ENCODE peak calls at places on chromosomes 13 and 19, in ten cellular contexts. One of them, this sample, is unnamed.

GRCh38 chr19:31214086-31214485 is 135.2 kb downstream of the TSHZ3 start:
- DNase-seq in tibial nerve: peak; percentile 27
- DNase-seq in brain microvascular endothelial cell: peak; percentile 99
- DNase-seq in epithelial cell of proximal tubule: peak; percentile 84
- DNase-seq in prostate gland: peak; percentile 38
- DNase-seq in right lobe of liver: no peak
- DNase-seq in tibial artery: peak; percentile 59
- DNase-seq in fibroblast of pulmonary artery: peak; percentile 99
- DNase-seq in heart right ventricle: peak; percentile 41
- DNase-seq in Peyer's patch: peak; percentile 51
- DNase-seq in this sample: peak; percentile 99

GRCh38 chr13:24115671-24116070 is 44.8 kb upstream of the SPATA13 start:
- DNase-seq in tibial nerve: no peak
- DNase-seq in brain microvascular endothelial cell: no peak
- DNase-seq in epithelial cell of proximal tubule: no peak
- DNase-seq in prostate gland: no peak
- DNase-seq in right lobe of liver: no peak
- DNase-seq in tibial artery: no peak
- DNase-seq in fibroblast of pulmonary artery: no peak
- DNase-seq in heart right ventricle: no peak
- DNase-seq in Peyer's patch: no peak
- DNase-seq in this sample: no peak

GRCh38 chr13:114279770-114280169 is 1.6 kb upstream of the UPF3A start:
- DNase-seq in tibial nerve: no peak
- DNase-seq in brain microvascular endothelial cell: no peak
- DNase-seq in epithelial cell of proximal tubule: no peak
- DNase-seq in prostate gland: no peak
- DNase-seq in right lobe of liver: no peak
- DNase-seq in tibial artery: no peak
- DNase-seq in fibroblast of pulmonary artery: no peak
- DNase-seq in heart right ventricle: no peak
- DNase-seq in Peyer's patch: no peak
- DNase-seq in this sample: no peak

GRCh38 chr19:55088543-55089265 is 13.0 kb downstream of the EPS8L1 start:
- DNase-seq in tibial nerve: peak; percentile 86
- DNase-seq in brain microvascular endothelial cell: peak; percentile 66
- DNase-seq in epithelial cell of proximal tubule: no peak
- DNase-seq in prostate gland: peak; percentile 41
- DNase-seq in right lobe of liver: no peak
- DNase-seq in tibial artery: peak; percentile 68
- DNase-seq in fibroblast of pulmonary artery: peak; percentile 66
- DNase-seq in heart right ventricle: peak; percentile 77
- DNase-seq in Peyer's patch: peak; percentile 83
- DNase-seq in this sample: peak; percentile 59

GRCh38 chr19:57887195-57887941 is 1.5 kb downstream of the ZNF814 start:
- DNase-seq in tibial nerve: no peak
- DNase-seq in brain microvascular endothelial cell: no peak
- DNase-seq in epithelial cell of proximal tubule: no peak
- DNase-seq in prostate gland: no peak
- DNase-seq in right lobe of liver: no peak
- DNase-seq in tibial artery: no peak
- DNase-seq in fibroblast of pulmonary artery: peak; percentile 48
- DNase-seq in heart right ventricle: no peak
- DNase-seq in Peyer's patch: no peak
- DNase-seq in this sample: peak; percentile 76

GRCh38 chr19:46601318-46602224 is at the start of gene CALM3:
- DNase-seq in tibial nerve: no peak
- DNase-seq in brain microvascular endothelial cell: no peak
- DNase-seq in epithelial cell of proximal tubule: no peak
- DNase-seq in prostate gland: no peak
- DNase-seq in right lobe of liver: peak; percentile 51
- DNase-seq in tibial artery: no peak
- DNase-seq in fibroblast of pulmonary artery: no peak
- DNase-seq in heart right ventricle: no peak
- DNase-seq in Peyer's patch: peak; percentile 59
- DNase-seq in this sample: no peak

GRCh38 chr19:19528721-19529490 is at the start of gene YJEFN3:
- DNase-seq in tibial nerve: no peak
- DNase-seq in brain microvascular endothelial cell: peak; percentile 33
- DNase-seq in epithelial cell of proximal tubule: no peak
- DNase-seq in prostate gland: no peak
- DNase-seq in right lobe of liver: no peak
- DNase-seq in tibial artery: no peak
- DNase-seq in fibroblast of pulmonary artery: no peak
- DNase-seq in heart right ventricle: no peak
- DNase-seq in Peyer's patch: no peak
- DNase-seq in this sample: peak; percentile 26

GRCh38 chr19:42290523-42291436 is 11.2 kb upstream of the PRR19 start:
- DNase-seq in tibial nerve: no peak
- DNase-seq in brain microvascular endothelial cell: no peak
- DNase-seq in epithelial cell of proximal tubule: no peak
- DNase-seq in prostate gland: no peak
- DNase-seq in right lobe of liver: peak; percentile 47
- DNase-seq in tibial artery: no peak
- DNase-seq in fibroblast of pulmonary artery: no peak
- DNase-seq in heart right ventricle: no peak
- DNase-seq in Peyer's patch: no peak
- DNase-seq in this sample: no peak

GRCh38 chr13:47976325-47976724 is 24.7 kb downstream of the SUCLA2 start:
- DNase-seq in tibial nerve: no peak
- DNase-seq in brain microvascular endothelial cell: no peak
- DNase-seq in epithelial cell of proximal tubule: no peak
- DNase-seq in prostate gland: no peak
- DNase-seq in right lobe of liver: no peak
- DNase-seq in tibial artery: no peak
- DNase-seq in fibroblast of pulmonary artery: peak; percentile 43
- DNase-seq in heart right ventricle: no peak
- DNase-seq in Peyer's patch: no peak
- DNase-seq in this sample: no peak

GRCh38 chr19:7928741-7929701 is 3.1 kb upstream of the CTXN1 start:
- DNase-seq in tibial nerve: peak; percentile 53
- DNase-seq in brain microvascular endothelial cell: peak; percentile 82
- DNase-seq in epithelial cell of proximal tubule: no peak
- DNase-seq in prostate gland: peak; percentile 68
- DNase-seq in right lobe of liver: peak; percentile 55
- DNase-seq in tibial artery: peak; percentile 80
- DNase-seq in fibroblast of pulmonary artery: peak; percentile 92
- DNase-seq in heart right ventricle: no peak
- DNase-seq in Peyer's patch: no peak
- DNase-seq in this sample: peak; percentile 93

GRCh38 chr19:1411255-1412191 is 4.1 kb downstream of the DAZAP1 start:
- DNase-seq in tibial nerve: no peak
- DNase-seq in brain microvascular endothelial cell: peak; percentile 24
- DNase-seq in epithelial cell of proximal tubule: no peak
- DNase-seq in prostate gland: no peak
- DNase-seq in right lobe of liver: no peak
- DNase-seq in tibial artery: peak; percentile 35
- DNase-seq in fibroblast of pulmonary artery: peak; percentile 41
- DNase-seq in heart right ventricle: peak; percentile 87
- DNase-seq in Peyer's patch: no peak
- DNase-seq in this sample: peak; percentile 40

GRCh38 chr13:113901642-113902041 is 37.8 kb upstream of the GAS6 start:
- DNase-seq in tibial nerve: no peak
- DNase-seq in brain microvascular endothelial cell: no peak
- DNase-seq in epithelial cell of proximal tubule: no peak
- DNase-seq in prostate gland: no peak
- DNase-seq in right lobe of liver: no peak
- DNase-seq in tibial artery: no peak
- DNase-seq in fibroblast of pulmonary artery: no peak
- DNase-seq in heart right ventricle: no peak
- DNase-seq in Peyer's patch: no peak
- DNase-seq in this sample: no peak

GRCh38 chr19:5141278-5141925 is 172.5 kb downstream of the KDM4B start:
- DNase-seq in tibial nerve: no peak
- DNase-seq in brain microvascular endothelial cell: peak; percentile 37
- DNase-seq in epithelial cell of proximal tubule: no peak
- DNase-seq in prostate gland: no peak
- DNase-seq in right lobe of liver: no peak
- DNase-seq in tibial artery: no peak
- DNase-seq in fibroblast of pulmonary artery: peak; percentile 31
- DNase-seq in heart right ventricle: no peak
- DNase-seq in Peyer's patch: no peak
- DNase-seq in this sample: no peak

GRCh38 chr19:1822210-1822609 is 10.1 kb upstream of the ATP8B3 start:
- DNase-seq in tibial nerve: no peak
- DNase-seq in brain microvascular endothelial cell: no peak
- DNase-seq in epithelial cell of proximal tubule: no peak
- DNase-seq in prostate gland: no peak
- DNase-seq in right lobe of liver: no peak
- DNase-seq in tibial artery: no peak
- DNase-seq in fibroblast of pulmonary artery: no peak
- DNase-seq in heart right ventricle: no peak
- DNase-seq in Peyer's patch: no peak
- DNase-seq in this sample: no peak

GRCh38 chr19:6963937-6964336 is 57.3 kb downstream of the MBD3L2B start:
- DNase-seq in tibial nerve: no peak
- DNase-seq in brain microvascular endothelial cell: no peak
- DNase-seq in epithelial cell of proximal tubule: no peak
- DNase-seq in prostate gland: no peak
- DNase-seq in right lobe of liver: no peak
- DNase-seq in tibial artery: no peak
- DNase-seq in fibroblast of pulmonary artery: no peak
- DNase-seq in heart right ventricle: no peak
- DNase-seq in Peyer's patch: no peak
- DNase-seq in this sample: no peak

GRCh38 chr13:51760592-51760991 is 43.4 kb downstream of the DHRS12 start:
- DNase-seq in tibial nerve: no peak
- DNase-seq in brain microvascular endothelial cell: no peak
- DNase-seq in epithelial cell of proximal tubule: no peak
- DNase-seq in prostate gland: no peak
- DNase-seq in right lobe of liver: no peak
- DNase-seq in tibial artery: no peak
- DNase-seq in fibroblast of pulmonary artery: no peak
- DNase-seq in heart right ventricle: no peak
- DNase-seq in Peyer's patch: no peak
- DNase-seq in this sample: peak; percentile 53
- TF ChIP-seq CTCF in tibial nerve: no peak
- TF ChIP-seq CTCF in brain microvascular endothelial cell: no peak
- TF ChIP-seq CTCF in epithelial cell of proximal tubule: no peak
- TF ChIP-seq CTCF in prostate gland: no peak
- TF ChIP-seq CTCF in right lobe of liver: no peak
- TF ChIP-seq CTCF in tibial artery: no peak
- TF ChIP-seq CTCF in fibroblast of pulmonary artery: no peak
- TF ChIP-seq CTCF in heart right ventricle: no peak
- TF ChIP-seq CTCF in Peyer's patch: no peak
- TF ChIP-seq CTCF in this sample: no peak

DNA sequence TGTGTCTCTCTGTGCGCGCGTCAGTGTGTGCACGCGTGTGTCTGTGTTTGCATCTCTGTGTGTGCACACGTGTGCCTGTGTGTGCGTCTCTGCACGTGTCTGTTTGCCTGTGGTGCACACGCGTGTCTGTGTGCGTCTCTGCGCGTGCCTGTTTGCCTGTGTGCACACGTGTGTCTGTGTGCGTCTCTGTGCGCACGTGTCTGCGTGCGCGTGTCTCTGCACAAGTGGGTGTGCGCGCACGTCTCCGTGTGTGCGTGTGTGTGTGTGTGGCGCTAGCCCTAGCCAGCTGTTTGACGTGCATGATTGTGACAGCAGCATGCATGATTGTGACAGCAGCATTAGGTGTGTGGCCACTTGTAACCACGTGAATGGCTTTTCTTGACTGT is 31.1 kb downstream of the ZNF146 start:
- DNase-seq in tibial nerve: no peak
- DNase-seq in brain microvascular endothelial cell: no peak
- DNase-seq in epithelial cell of proximal tubule: no peak
- DNase-seq in prostate gland: no peak
- DNase-seq in right lobe of liver: no peak
- DNase-seq in tibial artery: no peak
- DNase-seq in fibroblast of pulmonary artery: peak; percentile 14
- DNase-seq in heart right ventricle: no peak
- DNase-seq in Peyer's patch: no peak
- DNase-seq in this sample: no peak
- H3K4me3 ChIP-seq in tibial nerve: no peak overlapping the region
- H3K4me3 ChIP-seq in brain microvascular endothelial cell: peak overlapping the region; percentile 36
- H3K4me3 ChIP-seq in epithelial cell of proximal tubule: peak overlapping the region; percentile 11
- H3K4me3 ChIP-seq in prostate gland: peak overlapping the region; percentile 19
- H3K4me3 ChIP-seq in right lobe of liver: no peak overlapping the region
- H3K4me3 ChIP-seq in tibial artery: no peak overlapping the region
- H3K4me3 ChIP-seq in fibroblast of pulmonary artery: no peak overlapping the region
- H3K4me3 ChIP-seq in heart right ventricle: peak overlapping the region; percentile 31
- H3K4me3 ChIP-seq in Peyer's patch: peak overlapping the region; percentile 16
- H3K4me3 ChIP-seq in this sample: no peak overlapping the region

GRCh38 chr13:50914301-50914700 is 4.7 kb downstream of the RNASEH2B start:
- DNase-seq in tibial nerve: no peak
- DNase-seq in brain microvascular endothelial cell: no peak
- DNase-seq in epithelial cell of proximal tubule: no peak
- DNase-seq in prostate gland: no peak
- DNase-seq in right lobe of liver: no peak
- DNase-seq in tibial artery: no peak
- DNase-seq in fibroblast of pulmonary artery: no peak
- DNase-seq in heart right ventricle: no peak
- DNase-seq in Peyer's patch: no peak
- DNase-seq in this sample: no peak

GRCh38 chr13:50916701-50917184 is 7.2 kb downstream of the RNASEH2B start:
- DNase-seq in tibial nerve: no peak
- DNase-seq in brain microvascular endothelial cell: no peak
- DNase-seq in epithelial cell of proximal tubule: no peak
- DNase-seq in prostate gland: no peak
- DNase-seq in right lobe of liver: no peak
- DNase-seq in tibial artery: peak; percentile 32
- DNase-seq in fibroblast of pulmonary artery: no peak
- DNase-seq in heart right ventricle: peak; percentile 10
- DNase-seq in Peyer's patch: no peak
- DNase-seq in this sample: no peak

GRCh38 chr13:50915562-50915961 is 6.0 kb downstream of the RNASEH2B start:
- DNase-seq in tibial nerve: no peak
- DNase-seq in brain microvascular endothelial cell: no peak
- DNase-seq in epithelial cell of proximal tubule: no peak
- DNase-seq in prostate gland: no peak
- DNase-seq in right lobe of liver: no peak
- DNase-seq in tibial artery: no peak
- DNase-seq in fibroblast of pulmonary artery: no peak
- DNase-seq in heart right ventricle: no peak
- DNase-seq in Peyer's patch: no peak
- DNase-seq in this sample: no peak

GRCh38 chr13:50912851-50913250 is 3.3 kb downstream of the RNASEH2B start:
- DNase-seq in tibial nerve: no peak
- DNase-seq in brain microvascular endothelial cell: no peak
- DNase-seq in epithelial cell of proximal tubule: no peak
- DNase-seq in prostate gland: no peak
- DNase-seq in right lobe of liver: no peak
- DNase-seq in tibial artery: no peak
- DNase-seq in fibroblast of pulmonary artery: no peak
- DNase-seq in heart right ventricle: no peak
- DNase-seq in Peyer's patch: no peak
- DNase-seq in this sample: peak; percentile 86

GRCh38 chr13:50914848-50915247 is 5.3 kb downstream of the RNASEH2B start:
- DNase-seq in tibial nerve: no peak
- DNase-seq in brain microvascular endothelial cell: peak; percentile 43
- DNase-seq in epithelial cell of proximal tubule: no peak
- DNase-seq in prostate gland: no peak
- DNase-seq in right lobe of liver: no peak
- DNase-seq in tibial artery: no peak
- DNase-seq in fibroblast of pulmonary artery: peak; percentile 21
- DNase-seq in heart right ventricle: no peak
- DNase-seq in Peyer's patch: no peak
- DNase-seq in this sample: peak; percentile 75
- TF ChIP-seq CTCF in tibial nerve: no peak
- TF ChIP-seq CTCF in brain microvascular endothelial cell: no peak
- TF ChIP-seq CTCF in epithelial cell of proximal tubule: no peak
- TF ChIP-seq CTCF in prostate gland: no peak
- TF ChIP-seq CTCF in right lobe of liver: no peak
- TF ChIP-seq CTCF in tibial artery: no peak
- TF ChIP-seq CTCF in fibroblast of pulmonary artery: no peak
- TF ChIP-seq CTCF in heart right ventricle: no peak
- TF ChIP-seq CTCF in Peyer's patch: no peak
- TF ChIP-seq CTCF in this sample: no peak

GRCh38 chr13:98054301-98054700 is 88.6 kb upstream of the FARP1 start:
- DNase-seq in tibial nerve: no peak
- DNase-seq in brain microvascular endothelial cell: no peak
- DNase-seq in epithelial cell of proximal tubule: no peak
- DNase-seq in prostate gland: no peak
- DNase-seq in right lobe of liver: no peak
- DNase-seq in tibial artery: no peak
- DNase-seq in fibroblast of pulmonary artery: no peak
- DNase-seq in heart right ventricle: no peak
- DNase-seq in Peyer's patch: no peak
- DNase-seq in this sample: no peak
- H3K4me3 ChIP-seq in tibial nerve: no peak overlapping the region
- H3K4me3 ChIP-seq in brain microvascular endothelial cell: no peak overlapping the region
- H3K4me3 ChIP-seq in epithelial cell of proximal tubule: no peak overlapping the region
- H3K4me3 ChIP-seq in prostate gland: no peak overlapping the region
- H3K4me3 ChIP-seq in right lobe of liver: no peak overlapping the region
- H3K4me3 ChIP-seq in tibial artery: no peak overlapping the region
- H3K4me3 ChIP-seq in fibroblast of pulmonary artery: no peak overlapping the region
- H3K4me3 ChIP-seq in heart right ventricle: no peak overlapping the region
- H3K4me3 ChIP-seq in Peyer's patch: no peak overlapping the region
- H3K4me3 ChIP-seq in this sample: no peak overlapping the region